ENCODE peak calls at places on chromosomes 13 and 19, in nine cellular contexts. B is lower leg skin, R is epithelial cell of esophagus, U is endothelial cell of umbilical vein, S is fibroblast of mammary gland, I is GM13977, Y is fibroblast of lung, J is choroid plexus epithelial cell, W is IMR-90. X is an unnamed sample.

GRCh38 chr13:42751693-42752092 is 29.7 kb upstream of the FAM216B start:
- DNase-seq in B (no peak), W (no peak), J (no peak), S (no peak), Y (no peak), R (no peak), I (peak), U (no peak), X (no peak)

GRCh38 chr13:98476538-98476966 is 100.4 kb downstream of the STK24 start:
- DNase-seq in J (peak), I (peak), U (peak), W (peak), Y (peak), S (peak), B (peak), R (peak), X (peak)

GRCh38 chr13:82294226-82294625 is 1588.0 kb downstream of the SLITRK1 start:
- DNase-seq in B (no peak), I (no peak), W (no peak), Y (no peak), J (no peak), U (no peak), S (no peak), R (no peak), X (no peak)

GRCh38 chr19:51810228-51810627 is 15.3 kb downstream of the FPR3 start:
- DNase-seq in Y (no peak), I (no peak), B (no peak), R (no peak), S (peak), U (no peak), W (no peak), J (peak), X (no peak)

GRCh38 chr19:51364200-51365106 is 1.7 kb downstream of the ETFB start:
- DNase-seq in U (no peak), B (no peak), W (no peak), J (peak), Y (no peak), S (peak), I (no peak), R (peak), X (no peak)

GRCh38 chr13:94192576-94192975 is 286.9 kb downstream of the DCT start:
- DNase-seq in S (peak), I (peak), U (no peak), J (peak), R (peak), W (peak), Y (no peak), B (no peak), X (peak)

GRCh38 chr13:23751195-23751594 is 138.0 kb downstream of the MIPEP start:
- DNase-seq in U (no peak), Y (peak), I (peak), S (peak), B (no peak), R (peak), J (peak), W (peak), X (no peak)

GRCh38 chr19:5718579-5719273 is 1.2 kb downstream of the LONP1 start:
- DNase-seq in B (no peak), I (peak), S (peak), U (peak), Y (peak), J (peak), R (peak), W (peak), X (peak)

GRCh38 chr13:32448224-32448623 is 20.3 kb upstream of the N4BP2L1 start:
- DNase-seq in W (no peak), U (no peak), S (no peak), B (no peak), R (no peak), Y (no peak), I (no peak), J (no peak), X (no peak)

GRCh38 chr19:16608290-16608704 is 19.7 kb downstream of the MED26 start:
- DNase-seq in B (no peak), W (peak), I (no peak), S (peak), Y (peak), U (peak), J (peak), R (peak), X (no peak)

GRCh38 chr13:46146898-46147297 is 35.1 kb downstream of the LCP1 start:
- DNase-seq in Y (no peak), R (peak), U (no peak), I (no peak), B (no peak), W (no peak), J (peak), S (peak), X (no peak)

GRCh38 chr13:112588490-112589297 is 741 bp upstream of the TUBGCP3 start:
- DNase-seq in U (no peak), I (no peak), W (no peak), B (no peak), Y (no peak), J (no peak), S (no peak), R (no peak), X (peak)

GRCh38 chr19:2636897-2637683 is 65.4 kb downstream of the GNG7 start:
- DNase-seq in S (peak), U (peak), I (peak), J (peak), R (peak), B (peak), Y (peak), W (peak), X (peak)

GRCh38 chr13:75995966-75996365 is 359.8 kb downstream of the LMO7 start:
- DNase-seq in W (no peak), Y (no peak), J (no peak), S (no peak), R (peak), I (no peak), B (no peak), U (no peak), X (no peak)

GRCh38 chr19:49091391-49092038 is 6.3 kb downstream of the SNRNP70 start:
- DNase-seq in J (no peak), W (no peak), Y (no peak), I (no peak), S (no peak), U (no peak), R (no peak), B (no peak), X (peak)

GRCh38 chr13:39503048-39503447 is 99.9 kb downstream of the LHFPL6 start:
- DNase-seq in U (no peak), W (no peak), R (no peak), Y (no peak), I (no peak), J (no peak), S (no peak), B (no peak), X (no peak)

GRCh38 chr13:99432637-99433542 is 68.4 kb upstream of the TM9SF2 start:
- DNase-seq in U (peak), R (peak), J (peak), I (peak), W (peak), S (peak), B (peak), Y (peak), X (peak)

GRCh38 chr19:7898967-7899366 is 4.7 kb upstream of the MAP2K7 start:
- DNase-seq in U (no peak), B (no peak), I (no peak), S (no peak), W (no peak), R (no peak), J (no peak), Y (no peak), X (no peak)

GRCh38 chr13:30907167-30907761 is 1.2 kb downstream of the MEDAG start:
- DNase-seq in R (peak), J (peak), W (peak), Y (peak), U (peak), S (peak), B (no peak), I (no peak), X (no peak)

GRCh38 chr19:49512970-49513745 is 697 bp downstream of the FCGRT start:
- DNase-seq in I (peak), S (no peak), U (peak), J (peak), B (peak), R (no peak), Y (no peak), W (no peak), X (peak)

GRCh38 chr19:18543814-18544475 is 572 bp upstream of the FKBP8 start:
- DNase-seq in R (peak), W (peak), S (peak), B (peak), J (peak), I (peak), Y (peak), U (peak), X (peak)

GRCh38 chr19:34173145-34173956 is 1.0 kb downstream of the LSM14A start:
- DNase-seq in S (peak), R (peak), W (peak), U (peak), Y (peak), B (peak), J (peak), I (peak), X (peak)
- TF ChIP-seq CTCF in S (no peak), R (peak), W (no peak), U (no peak), Y (no peak), B (no peak), J (no peak), I (no peak), X (peak)

DNA sequence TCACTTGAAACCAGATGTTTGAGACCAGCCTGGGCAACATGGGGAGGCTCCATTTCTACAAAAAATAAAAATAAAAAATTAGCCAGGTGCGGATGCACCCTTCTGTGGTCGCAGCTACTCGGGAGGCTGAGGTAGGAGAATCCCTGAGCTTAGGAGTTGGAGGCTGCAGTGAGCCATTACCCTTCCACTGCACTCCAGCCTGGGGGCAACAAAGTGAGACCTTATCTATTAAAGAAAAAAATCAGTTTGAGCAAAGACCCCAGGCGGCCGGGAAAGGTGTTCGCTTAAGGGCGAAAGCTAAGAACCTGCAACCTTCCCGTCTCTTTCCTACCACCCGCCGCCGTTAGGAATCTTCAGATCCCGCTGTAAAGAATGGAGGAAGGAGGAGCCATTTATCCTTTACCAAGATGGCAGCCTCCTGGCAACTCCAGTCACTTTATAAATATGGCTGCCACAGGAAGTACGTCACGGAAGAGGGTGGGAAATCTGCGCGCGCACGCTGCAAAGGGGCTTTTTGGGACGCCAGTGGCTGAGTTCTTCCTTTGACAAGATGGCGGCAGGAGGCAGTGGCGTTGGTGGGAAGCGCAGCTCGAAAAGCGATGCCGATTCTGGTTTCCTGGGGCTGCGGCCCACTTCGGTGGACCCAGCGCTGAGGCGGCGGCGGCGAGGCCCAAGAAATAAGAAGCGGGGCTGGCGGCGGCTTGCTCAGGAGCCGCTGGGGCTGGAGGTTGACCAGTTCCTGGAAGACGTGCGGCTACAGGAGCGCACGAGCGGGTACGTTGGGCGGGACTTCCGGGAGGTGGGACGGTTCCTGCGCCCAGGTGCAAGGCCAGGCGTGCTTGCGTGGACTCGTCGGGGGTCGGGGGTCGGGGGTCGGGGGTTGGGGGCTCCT is at the start of gene NOP53:
- DNase-seq in W (peak), U (peak), B (peak), R (peak), I (peak), S (peak), Y (peak), J (peak), X (peak)
- TF ChIP-seq CTCF in W (no peak), U (no peak), B (no peak), R (no peak), I (no peak), S (no peak), Y (no peak), J (no peak), X (no peak)

GRCh38 chr13:101115762-101116161 is 300.5 kb downstream of the NALCN start:
- DNase-seq in U (no peak), I (no peak), Y (peak), R (peak), B (no peak), W (no peak), J (peak), S (peak), X (no peak)
- TF ChIP-seq CTCF in U (no peak), I (no peak), Y (no peak), R (peak), B (no peak), W (peak), J (peak), S (peak), X (no peak)

GRCh38 chr19:9991425-9992191 is 18.7 kb downstream of the COL5A3 start:
- DNase-seq in R (no peak), I (no peak), U (no peak), J (no peak), W (no peak), B (no peak), S (no peak), Y (no peak), X (no peak)
- TF ChIP-seq CTCF in R (no peak), I (no peak), U (no peak), J (no peak), W (no peak), B (no peak), S (no peak), Y (no peak), X (no peak)

DNA sequence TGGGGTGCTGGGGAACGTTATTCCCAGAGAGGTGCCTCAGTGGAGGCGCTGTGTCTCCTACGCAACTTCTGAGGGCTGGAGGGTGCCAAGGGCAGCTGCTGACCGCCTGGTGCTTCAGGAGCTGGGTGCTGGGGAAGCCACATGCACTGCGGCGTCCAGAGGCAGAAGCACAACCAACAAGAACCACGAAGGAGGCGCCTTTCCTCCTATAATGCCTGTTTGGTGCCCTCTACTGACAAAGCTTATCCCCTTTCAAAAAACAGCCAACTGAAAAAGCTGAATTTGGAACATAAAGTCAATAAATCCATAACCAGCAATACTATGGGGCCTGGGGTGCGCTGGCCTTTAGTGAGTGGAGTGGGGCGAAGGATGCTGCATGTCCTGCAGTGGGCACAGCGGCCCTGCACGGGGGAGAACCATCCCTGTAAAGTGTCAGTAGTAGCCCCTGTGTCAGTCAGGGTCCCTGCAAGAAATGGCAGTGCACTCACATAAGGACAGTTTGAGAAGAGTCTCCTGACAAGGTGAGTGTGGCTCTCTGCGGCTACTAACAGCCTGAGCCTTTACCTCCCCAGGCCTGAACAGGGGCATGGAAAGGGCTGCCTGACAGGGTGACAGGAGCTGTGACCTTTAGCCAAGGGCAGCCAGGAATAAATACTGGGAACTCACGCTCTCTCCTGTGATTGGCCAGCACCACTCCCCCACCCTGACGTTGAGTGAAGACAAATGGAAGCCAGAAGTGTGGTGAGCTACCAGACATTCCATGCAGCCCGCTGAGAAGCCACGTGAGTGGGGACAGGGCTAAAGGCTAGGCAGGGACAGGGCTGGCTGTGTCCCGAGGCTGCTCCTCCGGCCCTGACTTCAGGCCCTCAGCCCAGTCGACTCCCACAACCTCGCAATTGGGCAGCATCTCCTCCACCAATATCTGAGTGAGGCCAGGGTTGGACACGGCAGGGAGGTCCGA is 4.5 kb upstream of the B3GNT8 start:
- DNase-seq in B (no peak), W (peak), S (peak), R (peak), I (peak), J (peak), Y (no peak), U (peak), X (peak)
- TF ChIP-seq CTCF in B (no peak), W (peak), S (peak), R (peak), I (peak), J (peak), Y (peak), U (peak), X (peak)

DNA sequence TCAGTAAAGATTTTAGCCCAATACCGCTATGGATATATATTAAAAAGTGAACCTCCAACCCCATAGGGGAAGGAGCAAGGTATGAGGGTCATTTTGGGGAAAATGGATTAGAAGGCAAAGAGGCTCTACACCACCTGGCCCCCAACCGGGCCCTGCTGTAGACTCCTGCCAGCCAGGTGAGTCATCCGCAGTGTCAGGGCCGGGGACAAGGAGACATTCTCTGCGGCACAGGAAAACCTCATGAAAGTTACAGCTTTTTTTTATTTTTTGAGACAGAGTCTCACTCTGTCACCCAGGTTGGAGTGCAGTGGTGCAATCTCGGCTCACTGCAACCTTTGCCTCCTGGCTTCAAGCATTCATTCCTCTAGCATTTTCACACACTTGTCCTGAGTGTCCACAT is 32.0 kb downstream of the ZFR2 start:
- DNase-seq in B (no peak), S (no peak), J (no peak), W (no peak), Y (no peak), I (no peak), U (no peak), R (no peak), X (peak)
- TF ChIP-seq CTCF in B (no peak), S (no peak), J (no peak), W (no peak), Y (no peak), I (no peak), U (no peak), R (no peak), X (no peak)

DNA sequence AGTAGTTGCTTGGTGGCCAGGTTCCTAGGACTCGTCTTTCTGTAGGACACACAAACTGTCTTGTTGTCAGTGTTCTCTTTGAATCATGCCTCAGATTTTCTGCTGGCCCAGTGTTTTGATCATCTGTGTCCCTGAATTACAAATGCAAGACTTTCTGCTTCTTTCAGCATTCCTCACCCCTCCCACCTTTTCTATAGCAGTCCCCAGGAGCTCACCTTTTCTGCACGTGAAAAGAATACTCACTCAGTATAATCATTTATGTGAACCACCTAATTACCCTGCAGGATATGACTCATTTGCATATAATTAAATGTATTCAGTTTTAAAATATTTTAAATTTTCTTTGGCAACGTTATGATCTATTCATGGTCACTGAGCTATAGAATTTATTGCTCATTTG is 389.2 kb downstream of the ITGBL1 start:
- DNase-seq in Y (no peak), B (no peak), W (no peak), U (no peak), I (no peak), R (no peak), S (no peak), J (no peak), X (no peak)
- TF ChIP-seq CTCF in Y (no peak), B (no peak), W (no peak), U (no peak), I (no peak), R (no peak), S (no peak), J (no peak), X (no peak)

GRCh38 chr19:38917921-38918491 is 6.0 kb upstream of the CCER2 start:
- DNase-seq in B (no peak), U (no peak), J (no peak), Y (no peak), W (no peak), R (peak), I (no peak), S (peak), X (no peak)
- TF ChIP-seq CTCF in B (no peak), U (peak), J (peak), Y (no peak), W (no peak), R (peak), I (no peak), S (peak), X (no peak)

X was measured in activated CD8-positive, alpha-beta T cell treated with anti-CD3 and anti-CD28 coated beads for 36 hours.